ENCODE peak calls at places on chromosomes 11 and 22, in four cellular contexts. One of them, this sample, is unnamed.

GRCh38 chr11:105148241-105148640 is 8.7 kb upstream of the CARD18 start:
- DNase-seq in fibroblast of the aortic adventitia: no peak
- DNase-seq in body of pancreas: no peak
- DNase-seq in mammary epithelial cell: no peak
- DNase-seq in this sample: no peak

GRCh38 chr11:102345923-102346322 is 1.1 kb upstream of the BIRC2 start:
- DNase-seq in mammary epithelial cell: peak
- DNase-seq in body of pancreas: no peak
- DNase-seq in fibroblast of the aortic adventitia: peak
- DNase-seq in this sample: no peak

GRCh38 chr11:67615455-67616430 is 9.0 kb downstream of the NDUFV1 start:
- DNase-seq in mammary epithelial cell: no peak
- DNase-seq in body of pancreas: peak
- DNase-seq in fibroblast of the aortic adventitia: no peak
- DNase-seq in this sample: peak

GRCh38 chr11:24697722-24698121 is 200.9 kb downstream of the LUZP2 start:
- DNase-seq in body of pancreas: no peak
- DNase-seq in fibroblast of the aortic adventitia: peak
- DNase-seq in mammary epithelial cell: peak
- DNase-seq in this sample: no peak

GRCh38 chr22:39282642-39283311 is 36.6 kb downstream of the RPL3 start:
- DNase-seq in mammary epithelial cell: no peak
- DNase-seq in fibroblast of the aortic adventitia: no peak
- DNase-seq in body of pancreas: no peak
- DNase-seq in this sample: no peak

GRCh38 chr11:99934008-99934407 is 753.1 kb upstream of the ARHGAP42 start:
- DNase-seq in fibroblast of the aortic adventitia: no peak
- DNase-seq in body of pancreas: no peak
- DNase-seq in mammary epithelial cell: no peak
- DNase-seq in this sample: no peak

GRCh38 chr22:50171965-50172421 is 1.5 kb downstream of the PANX2 start:
- DNase-seq in mammary epithelial cell: no peak
- DNase-seq in body of pancreas: no peak
- DNase-seq in fibroblast of the aortic adventitia: no peak
- DNase-seq in this sample: no peak

GRCh38 chr22:19903031-19903430 is 38.5 kb upstream of the COMT start:
- DNase-seq in body of pancreas: no peak
- DNase-seq in fibroblast of the aortic adventitia: no peak
- DNase-seq in mammary epithelial cell: no peak
- DNase-seq in this sample: no peak

GRCh38 chr11:64876835-64877341 is 1.5 kb downstream of the EHD1 start:
- DNase-seq in fibroblast of the aortic adventitia: peak
- DNase-seq in mammary epithelial cell: peak
- DNase-seq in body of pancreas: peak
- DNase-seq in this sample: peak

GRCh38 chr11:57480409-57481137 is 20.2 kb downstream of the RTN4RL2 start:
- DNase-seq in mammary epithelial cell: peak
- DNase-seq in body of pancreas: peak
- DNase-seq in fibroblast of the aortic adventitia: peak
- DNase-seq in this sample: peak

GRCh38 chr11:1304376-1304775 is 5.1 kb downstream of the TOLLIP start:
- DNase-seq in fibroblast of the aortic adventitia: no peak
- DNase-seq in body of pancreas: peak
- DNase-seq in mammary epithelial cell: no peak
- DNase-seq in this sample: peak

GRCh38 chr22:47029244-47030001 is 267.0 kb downstream of the TBC1D22A start:
- DNase-seq in body of pancreas: no peak
- DNase-seq in mammary epithelial cell: no peak
- DNase-seq in fibroblast of the aortic adventitia: no peak
- DNase-seq in this sample: peak

GRCh38 chr11:88534185-88534584 is 196.6 kb upstream of the CTSC start:
- DNase-seq in fibroblast of the aortic adventitia: no peak
- DNase-seq in body of pancreas: no peak
- DNase-seq in mammary epithelial cell: no peak
- DNase-seq in this sample: no peak

GRCh38 chr11:68276864-68277263 is 5.1 kb upstream of the C11orf24 start:
- DNase-seq in body of pancreas: no peak
- DNase-seq in mammary epithelial cell: no peak
- DNase-seq in fibroblast of the aortic adventitia: no peak
- DNase-seq in this sample: no peak

GRCh38 chr11:2885017-2885675 is 429 bp downstream of the CDKN1C start:
- DNase-seq in fibroblast of the aortic adventitia: peak
- DNase-seq in mammary epithelial cell: no peak
- DNase-seq in body of pancreas: peak
- DNase-seq in this sample: peak

GRCh38 chr22:45476814-45477213 is 25.9 kb upstream of the FBLN1 start:
- DNase-seq in body of pancreas: no peak
- DNase-seq in fibroblast of the aortic adventitia: no peak
- DNase-seq in mammary epithelial cell: no peak
- DNase-seq in this sample: no peak

GRCh38 chr11:64620286-64620962 is 29.4 kb downstream of the SLC22A12 start:
- DNase-seq in body of pancreas: peak
- DNase-seq in mammary epithelial cell: no peak
- DNase-seq in fibroblast of the aortic adventitia: peak
- DNase-seq in this sample: peak

GRCh38 chr22:49152930-49153770 is 674.5 kb downstream of the BRD1 start:
- DNase-seq in mammary epithelial cell: no peak
- DNase-seq in body of pancreas: no peak
- DNase-seq in fibroblast of the aortic adventitia: no peak
- DNase-seq in this sample: no peak

GRCh38 chr11:68680541-68681231 is 3.7 kb upstream of the GAL start:
- DNase-seq in mammary epithelial cell: no peak
- DNase-seq in body of pancreas: no peak
- DNase-seq in fibroblast of the aortic adventitia: no peak
- DNase-seq in this sample: no peak

GRCh38 chr11:9747229-9747628 is 83.4 kb downstream of the SWAP70 start:
- DNase-seq in mammary epithelial cell: no peak
- DNase-seq in body of pancreas: no peak
- DNase-seq in fibroblast of the aortic adventitia: no peak
- DNase-seq in this sample: no peak

GRCh38 chr22:44496844-44497217 is 1.2 kb downstream of the RTL6 start:
- DNase-seq in body of pancreas: no peak
- DNase-seq in mammary epithelial cell: no peak
- DNase-seq in fibroblast of the aortic adventitia: no peak
- DNase-seq in this sample: no peak

GRCh38 chr11:62604460-62605130 is 2.9 kb upstream of the MTA2 start:
- DNase-seq in fibroblast of the aortic adventitia: no peak
- DNase-seq in body of pancreas: no peak
- DNase-seq in mammary epithelial cell: no peak
- DNase-seq in this sample: no peak

GRCh38 chr11:11842426-11843008 is 745 bp downstream of the USP47 start:
- DNase-seq in fibroblast of the aortic adventitia: peak
- DNase-seq in mammary epithelial cell: peak
- DNase-seq in body of pancreas: peak
- DNase-seq in this sample: peak

GRCh38 chr11:69540118-69541000 is 58.9 kb downstream of the LINC01488 start:
- DNase-seq in fibroblast of the aortic adventitia: no peak
- DNase-seq in mammary epithelial cell: no peak
- DNase-seq in body of pancreas: peak
- DNase-seq in this sample: no peak

GRCh38 chr22:32996702-32997101 is 61.5 kb downstream of the SYN3 start:
- DNase-seq in fibroblast of the aortic adventitia: peak
- DNase-seq in mammary epithelial cell: peak
- DNase-seq in body of pancreas: no peak
- DNase-seq in this sample: peak

GRCh38 chr11:107750313-107750712 is 38.5 kb upstream of the SLN start:
- DNase-seq in mammary epithelial cell: no peak
- DNase-seq in body of pancreas: no peak
- DNase-seq in fibroblast of the aortic adventitia: no peak
- DNase-seq in this sample: no peak

GRCh38 chr22:30282616-30283046 is 6.7 kb downstream of the CASTOR1 start:
- DNase-seq in body of pancreas: no peak
- DNase-seq in fibroblast of the aortic adventitia: no peak
- DNase-seq in mammary epithelial cell: no peak
- DNase-seq in this sample: no peak

GRCh38 chr11:58574851-58575250 is 805 bp downstream of the LPXN start:
- DNase-seq in body of pancreas: no peak
- DNase-seq in mammary epithelial cell: peak
- DNase-seq in fibroblast of the aortic adventitia: peak
- DNase-seq in this sample: no peak

GRCh38 chr11:67022961-67023956 is at the start of gene SYT12:
- DNase-seq in mammary epithelial cell: no peak
- DNase-seq in body of pancreas: no peak
- DNase-seq in fibroblast of the aortic adventitia: no peak
- DNase-seq in this sample: no peak

GRCh38 chr22:17368727-17369552 is at the start of gene CECR2:
- DNase-seq in fibroblast of the aortic adventitia: no peak
- DNase-seq in body of pancreas: peak
- DNase-seq in mammary epithelial cell: no peak
- DNase-seq in this sample: peak

GRCh38 chr11:43547900-43548381 is 132.6 kb upstream of the HSD17B12 start:
- DNase-seq in mammary epithelial cell: no peak
- DNase-seq in body of pancreas: peak
- DNase-seq in fibroblast of the aortic adventitia: no peak
- DNase-seq in this sample: no peak

GRCh38 chr22:26822300-26822699 is 164.9 kb downstream of the MIAT start:
- DNase-seq in body of pancreas: no peak
- DNase-seq in fibroblast of the aortic adventitia: no peak
- DNase-seq in mammary epithelial cell: no peak
- DNase-seq in this sample: no peak

DNA sequence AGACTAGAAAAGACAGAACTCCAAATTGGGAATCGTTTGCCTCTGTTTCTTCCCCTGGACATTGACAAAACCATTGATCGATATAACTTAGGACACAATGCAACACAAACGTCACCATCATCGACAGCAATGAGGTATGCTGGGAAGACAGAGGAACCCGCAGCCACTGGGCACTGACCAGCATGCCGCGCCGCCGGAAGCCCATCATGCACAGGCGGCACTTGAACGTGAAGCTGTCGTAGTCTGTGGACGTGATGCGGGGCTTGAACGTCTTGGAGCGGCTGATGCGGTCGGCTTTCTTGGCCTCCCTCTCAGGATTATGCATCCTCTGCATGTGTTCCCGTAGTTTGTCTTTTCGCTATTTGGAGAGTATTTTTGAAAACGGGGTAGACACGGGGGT is 23.0 kb upstream of the NFRKB start:
- DNase-seq in fibroblast of the aortic adventitia: no peak
- DNase-seq in body of pancreas: no peak
- DNase-seq in mammary epithelial cell: no peak
- DNase-seq in this sample: no peak
- TF ChIP-seq CTCF in fibroblast of the aortic adventitia: no peak
- TF ChIP-seq CTCF in body of pancreas: no peak
- TF ChIP-seq CTCF in mammary epithelial cell: no peak
- TF ChIP-seq CTCF in this sample: no peak

GRCh38 chr11:87286338-87286737 is 248.6 kb downstream of the TMEM135 start:
- DNase-seq in fibroblast of the aortic adventitia: no peak
- DNase-seq in mammary epithelial cell: no peak
- DNase-seq in body of pancreas: no peak
- DNase-seq in this sample: no peak

GRCh38 chr11:87284306-87284705 is 246.6 kb downstream of the TMEM135 start:
- DNase-seq in fibroblast of the aortic adventitia: no peak
- DNase-seq in body of pancreas: no peak
- DNase-seq in mammary epithelial cell: no peak
- DNase-seq in this sample: no peak

GRCh38 chr11:87280143-87280542 is 242.4 kb downstream of the TMEM135 start:
- DNase-seq in body of pancreas: no peak
- DNase-seq in mammary epithelial cell: no peak
- DNase-seq in fibroblast of the aortic adventitia: no peak
- DNase-seq in this sample: no peak

GRCh38 chr11:87281496-87281895 is 243.8 kb downstream of the TMEM135 start:
- DNase-seq in body of pancreas: no peak
- DNase-seq in mammary epithelial cell: peak
- DNase-seq in fibroblast of the aortic adventitia: peak
- DNase-seq in this sample: no peak
- TF ChIP-seq CTCF in body of pancreas: no peak
- TF ChIP-seq CTCF in mammary epithelial cell: peak
- TF ChIP-seq CTCF in fibroblast of the aortic adventitia: no peak
- TF ChIP-seq CTCF in this sample: no peak

GRCh38 chr22:24177456-24177855 is 3.8 kb upstream of the SUSD2 start:
- DNase-seq in fibroblast of the aortic adventitia: no peak
- DNase-seq in body of pancreas: no peak
- DNase-seq in mammary epithelial cell: no peak
- DNase-seq in this sample: no peak
- TF ChIP-seq CTCF in fibroblast of the aortic adventitia: no peak
- TF ChIP-seq CTCF in body of pancreas: no peak
- TF ChIP-seq CTCF in mammary epithelial cell: no peak
- TF ChIP-seq CTCF in this sample: no peak

GRCh38 chr11:93622043-93622442 is 39.4 kb upstream of the CEP295 start:
- DNase-seq in mammary epithelial cell: no peak
- DNase-seq in body of pancreas: no peak
- DNase-seq in fibroblast of the aortic adventitia: no peak
- DNase-seq in this sample: no peak

GRCh38 chr11:93630037-93630436 is 31.4 kb upstream of the CEP295 start:
- DNase-seq in body of pancreas: peak
- DNase-seq in mammary epithelial cell: no peak
- DNase-seq in fibroblast of the aortic adventitia: no peak
- DNase-seq in this sample: no peak

GRCh38 chr11:93623938-93624337 is 37.5 kb upstream of the CEP295 start:
- DNase-seq in fibroblast of the aortic adventitia: no peak
- DNase-seq in mammary epithelial cell: no peak
- DNase-seq in body of pancreas: no peak
- DNase-seq in this sample: no peak

GRCh38 chr11:93623179-93623578 is 38.3 kb upstream of the CEP295 start:
- DNase-seq in mammary epithelial cell: no peak
- DNase-seq in fibroblast of the aortic adventitia: no peak
- DNase-seq in body of pancreas: no peak
- DNase-seq in this sample: no peak

GRCh38 chr11:93626038-93626437 is 35.4 kb upstream of the CEP295 start:
- DNase-seq in body of pancreas: no peak
- DNase-seq in mammary epithelial cell: no peak
- DNase-seq in fibroblast of the aortic adventitia: no peak
- DNase-seq in this sample: no peak
- TF ChIP-seq CTCF in body of pancreas: no peak
- TF ChIP-seq CTCF in mammary epithelial cell: no peak
- TF ChIP-seq CTCF in fibroblast of the aortic adventitia: no peak
- TF ChIP-seq CTCF in this sample: no peak

GRCh38 chr11:119804698-119805097 is 75.7 kb upstream of the NECTIN1 start:
- DNase-seq in fibroblast of the aortic adventitia: no peak
- DNase-seq in body of pancreas: no peak
- DNase-seq in mammary epithelial cell: no peak
- DNase-seq in this sample: no peak

GRCh38 chr11:119805663-119806062 is 76.7 kb upstream of the NECTIN1 start:
- DNase-seq in body of pancreas: no peak
- DNase-seq in mammary epithelial cell: no peak
- DNase-seq in fibroblast of the aortic adventitia: no peak
- DNase-seq in this sample: no peak

GRCh38 chr11:119800619-119801018 is 71.6 kb upstream of the NECTIN1 start:
- DNase-seq in mammary epithelial cell: no peak
- DNase-seq in body of pancreas: no peak
- DNase-seq in fibroblast of the aortic adventitia: no peak
- DNase-seq in this sample: no peak

GRCh38 chr11:119803726-119804294 is 74.8 kb upstream of the NECTIN1 start:
- DNase-seq in body of pancreas: peak
- DNase-seq in fibroblast of the aortic adventitia: no peak
- DNase-seq in mammary epithelial cell: no peak
- DNase-seq in this sample: no peak

DNA sequence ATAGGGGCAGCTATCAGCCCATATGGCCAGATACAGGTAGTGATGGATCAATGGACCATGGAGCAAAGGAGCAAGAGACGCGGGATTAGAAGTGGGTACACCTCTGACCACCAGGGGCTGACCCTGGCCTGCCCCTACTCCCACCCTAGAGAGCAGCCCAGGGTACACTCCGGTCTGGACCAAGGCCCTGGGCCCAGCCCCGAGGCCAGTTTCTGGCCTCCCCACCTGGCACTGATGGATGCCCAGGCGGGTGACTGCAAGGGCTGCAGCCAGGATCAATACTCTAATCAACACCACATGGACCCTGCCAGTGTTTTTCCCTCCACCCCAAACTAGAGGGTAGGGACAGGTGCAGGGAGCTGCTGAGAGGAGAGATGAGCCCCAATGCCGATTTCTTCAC is 74.1 kb upstream of the NECTIN1 start:
- DNase-seq in fibroblast of the aortic adventitia: no peak
- DNase-seq in body of pancreas: no peak
- DNase-seq in mammary epithelial cell: no peak
- DNase-seq in this sample: no peak
- TF ChIP-seq CTCF in fibroblast of the aortic adventitia: no peak
- TF ChIP-seq CTCF in body of pancreas: no peak
- TF ChIP-seq CTCF in mammary epithelial cell: no peak
- TF ChIP-seq CTCF in this sample: no peak

This sample was measured in transverse colon.